ENCODE peak calls at places on chromosome 21, in four cellular contexts. One of them, this sample, is unnamed.

GRCh38 chr21:27419153-27419552 is 452.3 kb upstream of the ADAMTS5 start:
- DNase-seq in brain microvascular endothelial cell: no peak
- DNase-seq in NCI-H1105 treated with DMSO at 0.1 percent for 48 hours: no peak
- DNase-seq in AG08396: no peak
- DNase-seq in this sample: no peak

GRCh38 chr21:34722684-34723300 is 54.0 kb downstream of the CLIC6 start:
- DNase-seq in NCI-H1105 treated with DMSO at 0.1 percent for 48 hours: no peak
- DNase-seq in brain microvascular endothelial cell: no peak
- DNase-seq in AG08396: no peak
- DNase-seq in this sample: no peak

GRCh38 chr21:39321424-39321823 is 8.0 kb upstream of the BRWD1 start:
- DNase-seq in brain microvascular endothelial cell: peak; percentile 5
- DNase-seq in AG08396: no peak
- DNase-seq in NCI-H1105 treated with DMSO at 0.1 percent for 48 hours: no peak
- DNase-seq in this sample: no peak

GRCh38 chr21:39523398-39523797 is 71.6 kb downstream of the SH3BGR start:
- DNase-seq in brain microvascular endothelial cell: no peak
- DNase-seq in NCI-H1105 treated with DMSO at 0.1 percent for 48 hours: peak; percentile 36
- DNase-seq in AG08396: no peak
- DNase-seq in this sample: no peak

GRCh38 chr21:38241029-38241740 is 15.6 kb upstream of the KCNJ15 start:
- DNase-seq in NCI-H1105 treated with DMSO at 0.1 percent for 48 hours: no peak
- DNase-seq in brain microvascular endothelial cell: peak; percentile 72
- DNase-seq in AG08396: no peak
- DNase-seq in this sample: no peak

GRCh38 chr21:39518055-39518844 is 66.5 kb downstream of the SH3BGR start:
- DNase-seq in brain microvascular endothelial cell: peak; percentile 10
- DNase-seq in AG08396: peak; percentile 73
- DNase-seq in NCI-H1105 treated with DMSO at 0.1 percent for 48 hours: peak; percentile 80
- DNase-seq in this sample: peak; percentile 87

GRCh38 chr21:45590726-45591618 is 48.7 kb upstream of the SLC19A1 start:
- DNase-seq in brain microvascular endothelial cell: no peak
- DNase-seq in NCI-H1105 treated with DMSO at 0.1 percent for 48 hours: no peak
- DNase-seq in AG08396: no peak
- DNase-seq in this sample: no peak

GRCh38 chr21:45479691-45480675 is 62.3 kb downstream of the SLC19A1 start:
- DNase-seq in brain microvascular endothelial cell: no peak
- DNase-seq in NCI-H1105 treated with DMSO at 0.1 percent for 48 hours: no peak
- DNase-seq in AG08396: no peak
- DNase-seq in this sample: no peak

GRCh38 chr21:33069994-33070811 is at the start of gene OLIG1:
- DNase-seq in NCI-H1105 treated with DMSO at 0.1 percent for 48 hours: peak; percentile 64
- DNase-seq in brain microvascular endothelial cell: no peak
- DNase-seq in AG08396: peak; percentile 35
- DNase-seq in this sample: peak; percentile 41

GRCh38 chr21:29379517-29380054 is 80.9 kb downstream of the BACH1 start:
- DNase-seq in brain microvascular endothelial cell: no peak
- DNase-seq in NCI-H1105 treated with DMSO at 0.1 percent for 48 hours: no peak
- DNase-seq in AG08396: no peak
- DNase-seq in this sample: no peak

GRCh38 chr21:38916214-38916964 is 110.7 kb downstream of the ETS2 start:
- DNase-seq in NCI-H1105 treated with DMSO at 0.1 percent for 48 hours: no peak
- DNase-seq in AG08396: no peak
- DNase-seq in brain microvascular endothelial cell: no peak
- DNase-seq in this sample: peak; percentile 34

GRCh38 chr21:26115899-26116298 is 54.7 kb downstream of the APP start:
- DNase-seq in brain microvascular endothelial cell: peak; percentile 49
- DNase-seq in AG08396: no peak
- DNase-seq in NCI-H1105 treated with DMSO at 0.1 percent for 48 hours: peak; percentile 64
- DNase-seq in this sample: no peak

This sample was measured in COR-L47.